ENCODE peak calls at places on chromosomes 13 and 19, in five cellular contexts. One of them, this sample, is unnamed.

GRCh38 chr19:8473652-8474476 is 28.6 kb downstream of the PRAM1 start:
- DNase-seq in CD4-positive, alpha-beta T cell: no peak
- DNase-seq in thoracic aorta: no peak
- DNase-seq in WERI-Rb-1: no peak
- DNase-seq in DND-41: no peak
- DNase-seq in this sample: no peak

GRCh38 chr13:52428295-52428694 is 22.1 kb downstream of the VPS36 start:
- DNase-seq in CD4-positive, alpha-beta T cell: no peak
- DNase-seq in WERI-Rb-1: no peak
- DNase-seq in DND-41: no peak
- DNase-seq in thoracic aorta: no peak
- DNase-seq in this sample: no peak

GRCh38 chr13:19606152-19606551 is 27.3 kb upstream of the MPHOSPH8 start:
- DNase-seq in WERI-Rb-1: no peak
- DNase-seq in DND-41: no peak
- DNase-seq in thoracic aorta: no peak
- DNase-seq in CD4-positive, alpha-beta T cell: no peak
- DNase-seq in this sample: no peak

GRCh38 chr13:44448875-44449274 is 75.3 kb downstream of the SERP2 start:
- DNase-seq in thoracic aorta: no peak
- DNase-seq in DND-41: no peak
- DNase-seq in WERI-Rb-1: no peak
- DNase-seq in CD4-positive, alpha-beta T cell: no peak
- DNase-seq in this sample: no peak

GRCh38 chr19:1274852-1275259 is 474 bp upstream of the FAM174C start:
- DNase-seq in CD4-positive, alpha-beta T cell: no peak
- DNase-seq in WERI-Rb-1: peak; percentile 30
- DNase-seq in thoracic aorta: no peak
- DNase-seq in DND-41: no peak
- DNase-seq in this sample: no peak

GRCh38 chr13:49651775-49652690 is 23.7 kb downstream of the ARL11 start:
- DNase-seq in thoracic aorta: no peak
- DNase-seq in WERI-Rb-1: peak; percentile 81
- DNase-seq in CD4-positive, alpha-beta T cell: no peak
- DNase-seq in DND-41: no peak
- DNase-seq in this sample: no peak

GRCh38 chr19:19628499-19629134 is 597 bp upstream of the LPAR2 start:
- DNase-seq in DND-41: no peak
- DNase-seq in thoracic aorta: no peak
- DNase-seq in CD4-positive, alpha-beta T cell: peak; percentile 33
- DNase-seq in WERI-Rb-1: no peak
- DNase-seq in this sample: peak; percentile 31

GRCh38 chr19:5961969-5962945 is 15.7 kb downstream of the RANBP3 start:
- DNase-seq in DND-41: peak; percentile 82
- DNase-seq in thoracic aorta: no peak
- DNase-seq in CD4-positive, alpha-beta T cell: peak; percentile 79
- DNase-seq in WERI-Rb-1: no peak
- DNase-seq in this sample: peak; percentile 90

GRCh38 chr19:16702123-16702522 is 17.5 kb upstream of the NWD1 start:
- DNase-seq in DND-41: no peak
- DNase-seq in WERI-Rb-1: no peak
- DNase-seq in thoracic aorta: no peak
- DNase-seq in CD4-positive, alpha-beta T cell: no peak
- DNase-seq in this sample: no peak

GRCh38 chr19:39596911-39597310 is 5.4 kb upstream of the LGALS13 start:
- DNase-seq in DND-41: no peak
- DNase-seq in CD4-positive, alpha-beta T cell: no peak
- DNase-seq in thoracic aorta: no peak
- DNase-seq in WERI-Rb-1: no peak
- DNase-seq in this sample: no peak

GRCh38 chr19:48741222-48741999 is 1.0 kb upstream of the RASIP1 start:
- DNase-seq in CD4-positive, alpha-beta T cell: peak; percentile 32
- DNase-seq in WERI-Rb-1: peak; percentile 38
- DNase-seq in DND-41: peak; percentile 58
- DNase-seq in thoracic aorta: no peak
- DNase-seq in this sample: peak; percentile 35

GRCh38 chr19:43883864-43884263 is 51.2 kb downstream of the ZNF45 start:
- DNase-seq in DND-41: no peak
- DNase-seq in thoracic aorta: no peak
- DNase-seq in WERI-Rb-1: no peak
- DNase-seq in CD4-positive, alpha-beta T cell: no peak
- DNase-seq in this sample: no peak

GRCh38 chr13:47426126-47426849 is 529.4 kb upstream of the HTR2A start:
- DNase-seq in thoracic aorta: no peak
- DNase-seq in CD4-positive, alpha-beta T cell: no peak
- DNase-seq in WERI-Rb-1: no peak
- DNase-seq in DND-41: no peak
- DNase-seq in this sample: no peak

GRCh38 chr19:51531349-51532315 is at the start of gene SIGLEC6:
- DNase-seq in DND-41: no peak
- DNase-seq in thoracic aorta: no peak
- DNase-seq in CD4-positive, alpha-beta T cell: no peak
- DNase-seq in WERI-Rb-1: no peak
- DNase-seq in this sample: no peak

GRCh38 chr19:8361921-8362793 is 1.8 kb upstream of the ANGPTL4 start:
- DNase-seq in thoracic aorta: peak; percentile 94
- DNase-seq in DND-41: no peak
- DNase-seq in CD4-positive, alpha-beta T cell: no peak
- DNase-seq in WERI-Rb-1: peak; percentile 42
- DNase-seq in this sample: no peak

GRCh38 chr13:85741017-85741416 is 58.2 kb downstream of the SLITRK6 start:
- DNase-seq in WERI-Rb-1: no peak
- DNase-seq in DND-41: no peak
- DNase-seq in CD4-positive, alpha-beta T cell: no peak
- DNase-seq in thoracic aorta: no peak
- DNase-seq in this sample: no peak

GRCh38 chr13:38166121-38166520 is 183.5 kb upstream of the UFM1 start:
- DNase-seq in CD4-positive, alpha-beta T cell: no peak
- DNase-seq in thoracic aorta: no peak
- DNase-seq in DND-41: no peak
- DNase-seq in WERI-Rb-1: no peak
- DNase-seq in this sample: no peak

GRCh38 chr13:31765441-31765840 is 26.1 kb downstream of the RXFP2 start:
- DNase-seq in DND-41: no peak
- DNase-seq in WERI-Rb-1: no peak
- DNase-seq in CD4-positive, alpha-beta T cell: no peak
- DNase-seq in thoracic aorta: no peak
- DNase-seq in this sample: no peak

GRCh38 chr13:73816702-73817101 is 317.5 kb downstream of the KLF12 start:
- DNase-seq in CD4-positive, alpha-beta T cell: no peak
- DNase-seq in thoracic aorta: no peak
- DNase-seq in DND-41: no peak
- DNase-seq in WERI-Rb-1: no peak
- DNase-seq in this sample: no peak

GRCh38 chr13:101303512-101303911 is 112.8 kb downstream of the NALCN start:
- DNase-seq in WERI-Rb-1: no peak
- DNase-seq in DND-41: no peak
- DNase-seq in thoracic aorta: no peak
- DNase-seq in CD4-positive, alpha-beta T cell: no peak
- DNase-seq in this sample: no peak

GRCh38 chr19:52217576-52217975 is 27.7 kb downstream of the PPP2R1A start:
- DNase-seq in WERI-Rb-1: no peak
- DNase-seq in CD4-positive, alpha-beta T cell: no peak
- DNase-seq in DND-41: no peak
- DNase-seq in thoracic aorta: no peak
- DNase-seq in this sample: no peak

GRCh38 chr13:95155093-95155492 is 146.2 kb downstream of the ABCC4 start:
- DNase-seq in DND-41: no peak
- DNase-seq in CD4-positive, alpha-beta T cell: no peak
- DNase-seq in WERI-Rb-1: no peak
- DNase-seq in thoracic aorta: no peak
- DNase-seq in this sample: no peak

GRCh38 chr13:27455331-27455855 is 5.0 kb upstream of the MTIF3 start:
- DNase-seq in thoracic aorta: no peak
- DNase-seq in DND-41: peak; percentile 67
- DNase-seq in WERI-Rb-1: no peak
- DNase-seq in CD4-positive, alpha-beta T cell: no peak
- DNase-seq in this sample: no peak

GRCh38 chr13:43848250-43848649 is 31.3 kb downstream of the CCDC122 start:
- DNase-seq in DND-41: no peak
- DNase-seq in CD4-positive, alpha-beta T cell: no peak
- DNase-seq in WERI-Rb-1: no peak
- DNase-seq in thoracic aorta: no peak
- DNase-seq in this sample: no peak

GRCh38 chr19:47036233-47036651 is 12.2 kb downstream of the TMEM160 start:
- DNase-seq in thoracic aorta: no peak
- DNase-seq in CD4-positive, alpha-beta T cell: no peak
- DNase-seq in WERI-Rb-1: peak; percentile 61
- DNase-seq in DND-41: peak; percentile 40
- DNase-seq in this sample: no peak

GRCh38 chr13:31201341-31202024 is 1.7 kb downstream of the B3GLCT start:
- DNase-seq in thoracic aorta: no peak
- DNase-seq in WERI-Rb-1: no peak
- DNase-seq in CD4-positive, alpha-beta T cell: no peak
- DNase-seq in DND-41: no peak
- DNase-seq in this sample: no peak

GRCh38 chr13:109869312-109870237 is 83.2 kb upstream of the IRS2 start:
- DNase-seq in WERI-Rb-1: no peak
- DNase-seq in DND-41: no peak
- DNase-seq in thoracic aorta: peak; percentile 16
- DNase-seq in CD4-positive, alpha-beta T cell: peak; percentile 2
- DNase-seq in this sample: no peak

GRCh38 chr13:102608944-102609343 is 12.2 kb downstream of the TPP2 start:
- DNase-seq in CD4-positive, alpha-beta T cell: no peak
- DNase-seq in thoracic aorta: no peak
- DNase-seq in WERI-Rb-1: no peak
- DNase-seq in DND-41: no peak
- DNase-seq in this sample: no peak

DNA sequence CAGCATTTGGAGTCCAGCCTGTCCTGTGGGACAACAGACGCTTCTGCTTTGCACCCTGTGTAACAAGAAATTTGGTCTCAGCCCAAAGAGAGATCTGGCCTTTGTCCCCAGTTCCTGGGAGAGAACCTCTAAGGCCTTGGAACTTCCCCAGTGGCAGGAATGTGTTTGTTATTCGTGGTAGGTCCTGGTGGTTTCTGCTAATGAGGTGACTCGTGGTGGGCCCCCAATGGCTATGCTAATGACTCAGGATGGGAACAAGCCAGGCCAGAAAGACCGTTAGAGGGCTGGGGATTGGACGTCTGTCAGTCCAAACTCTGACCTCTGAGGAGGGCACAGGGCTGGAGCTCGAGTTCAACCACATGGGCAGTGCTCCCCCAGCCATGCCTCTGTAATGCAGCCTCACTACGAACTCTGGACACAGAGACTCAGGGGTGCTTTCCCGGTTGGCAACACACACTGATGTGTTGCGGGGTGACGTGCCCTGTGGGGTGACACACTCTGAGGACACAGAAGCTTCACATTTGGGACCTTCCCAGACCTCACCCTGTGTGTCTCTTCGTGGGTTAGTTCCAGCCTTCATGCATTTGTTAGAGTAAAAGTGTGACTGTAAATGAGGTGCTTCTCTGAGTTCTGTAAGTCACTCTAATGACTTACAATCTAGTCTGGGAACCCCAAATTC is 38.9 kb downstream of the TEX29 start:
- DNase-seq in CD4-positive, alpha-beta T cell: no peak
- DNase-seq in DND-41: no peak
- DNase-seq in WERI-Rb-1: no peak
- DNase-seq in thoracic aorta: no peak
- DNase-seq in this sample: no peak
- H3K27me3 ChIP-seq in CD4-positive, alpha-beta T cell: no peaks in the 10 kb centered on the region
- H3K27me3 ChIP-seq in DND-41: peaks cover 11% of the 10 kb centered on the region
- H3K27me3 ChIP-seq in WERI-Rb-1: peaks cover 97% of the 10 kb centered on the region
- H3K27me3 ChIP-seq in thoracic aorta: no peaks in the 10 kb centered on the region
- H3K27me3 ChIP-seq in this sample: no peaks in the 10 kb centered on the region

GRCh38 chr13:111917901-111918300 is 149.0 kb upstream of the SOX1 start:
- DNase-seq in DND-41: no peak
- DNase-seq in thoracic aorta: no peak
- DNase-seq in WERI-Rb-1: no peak
- DNase-seq in CD4-positive, alpha-beta T cell: no peak
- DNase-seq in this sample: no peak
- H3K27me3 ChIP-seq in DND-41: peaks cover 12% of the 10 kb centered on the region
- H3K27me3 ChIP-seq in thoracic aorta: no peaks in the 10 kb centered on the region
- H3K27me3 ChIP-seq in WERI-Rb-1: peaks cover 96% of the 10 kb centered on the region
- H3K27me3 ChIP-seq in CD4-positive, alpha-beta T cell: no peaks in the 10 kb centered on the region
- H3K27me3 ChIP-seq in this sample: no peaks in the 10 kb centered on the region

DNA sequence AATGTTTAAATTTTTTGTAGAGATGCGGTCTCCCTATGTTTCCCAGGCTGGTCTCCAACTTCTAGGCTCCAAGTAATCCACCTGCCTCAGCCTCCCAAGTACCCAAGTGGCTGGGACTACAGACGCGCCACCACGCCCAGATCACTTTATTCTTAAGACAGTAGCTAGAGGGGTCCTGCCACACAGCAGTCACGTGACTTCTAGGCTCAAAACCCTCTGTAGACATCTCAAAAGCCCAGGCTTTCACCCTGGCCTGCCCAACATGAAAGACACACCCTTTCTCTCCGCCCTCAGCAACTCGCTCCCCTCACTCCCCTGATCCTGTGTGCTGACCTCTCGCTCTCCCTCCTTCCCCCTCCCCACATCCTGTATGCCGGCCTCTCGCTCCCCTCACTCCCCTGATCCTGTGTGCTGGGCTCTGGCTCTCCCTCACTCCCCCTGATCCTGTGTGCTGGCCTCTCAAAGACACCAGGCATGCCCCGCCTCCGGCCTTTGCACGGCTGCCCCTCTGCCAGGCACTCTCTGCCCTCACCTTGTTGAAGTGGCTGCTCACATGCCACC is 77.4 kb downstream of the SLC15A1 start:
- DNase-seq in CD4-positive, alpha-beta T cell: no peak
- DNase-seq in WERI-Rb-1: no peak
- DNase-seq in DND-41: no peak
- DNase-seq in thoracic aorta: no peak
- DNase-seq in this sample: no peak
- H3K27me3 ChIP-seq in CD4-positive, alpha-beta T cell: no peaks in the 10 kb centered on the region
- H3K27me3 ChIP-seq in WERI-Rb-1: no peaks in the 10 kb centered on the region
- H3K27me3 ChIP-seq in DND-41: peaks cover 3% of the 10 kb centered on the region
- H3K27me3 ChIP-seq in thoracic aorta: no peaks in the 10 kb centered on the region
- H3K27me3 ChIP-seq in this sample: no peaks in the 10 kb centered on the region

GRCh38 chr19:30316560-30317106 is 55.6 kb upstream of the ZNF536 start:
- DNase-seq in DND-41: no peak
- DNase-seq in thoracic aorta: no peak
- DNase-seq in CD4-positive, alpha-beta T cell: no peak
- DNase-seq in WERI-Rb-1: no peak
- DNase-seq in this sample: no peak

GRCh38 chr19:30317403-30317802 is 54.8 kb upstream of the ZNF536 start:
- DNase-seq in CD4-positive, alpha-beta T cell: no peak
- DNase-seq in thoracic aorta: no peak
- DNase-seq in DND-41: no peak
- DNase-seq in WERI-Rb-1: no peak
- DNase-seq in this sample: no peak

GRCh38 chr19:30315159-30315558 is 57.0 kb upstream of the ZNF536 start:
- DNase-seq in WERI-Rb-1: no peak
- DNase-seq in DND-41: no peak
- DNase-seq in CD4-positive, alpha-beta T cell: no peak
- DNase-seq in thoracic aorta: no peak
- DNase-seq in this sample: no peak

GRCh38 chr19:30314805-30315155 is 57.4 kb upstream of the ZNF536 start:
- DNase-seq in thoracic aorta: no peak
- DNase-seq in DND-41: no peak
- DNase-seq in CD4-positive, alpha-beta T cell: no peak
- DNase-seq in WERI-Rb-1: no peak
- DNase-seq in this sample: no peak

GRCh38 chr19:30316000-30316491 is 56.1 kb upstream of the ZNF536 start:
- DNase-seq in CD4-positive, alpha-beta T cell: no peak
- DNase-seq in DND-41: no peak
- DNase-seq in thoracic aorta: no peak
- DNase-seq in WERI-Rb-1: no peak
- DNase-seq in this sample: no peak
- H3K27me3 ChIP-seq in CD4-positive, alpha-beta T cell: no peaks in the 10 kb centered on the region
- H3K27me3 ChIP-seq in DND-41: no peaks in the 10 kb centered on the region
- H3K27me3 ChIP-seq in thoracic aorta: no peaks in the 10 kb centered on the region
- H3K27me3 ChIP-seq in WERI-Rb-1: no peaks in the 10 kb centered on the region
- H3K27me3 ChIP-seq in this sample: no peaks in the 10 kb centered on the region